ENCODE peak calls at places on chromosomes 12 and 14, in ten cellular contexts. One of them, this sample, is unnamed.

GRCh38 chr12:104547239-104547638 is 90.5 kb downstream of the CHST11 start:
- DNase-seq in fibroblast of the aortic adventitia: no peak
- DNase-seq in lower leg skin: no peak
- DNase-seq in activated B cell treated with CpG ODN at 0.5 μM for 24 hours: no peak
- DNase-seq in WTC11: no peak
- DNase-seq in psoas muscle: no peak
- DNase-seq in OCI-LY7: no peak
- DNase-seq in NB4: no peak
- DNase-seq in suprapubic skin: no peak
- DNase-seq in AG10803: no peak
- DNase-seq in this sample: no peak

GRCh38 chr12:89829434-89829975 is 120.9 kb upstream of the ATP2B1 start:
- DNase-seq in fibroblast of the aortic adventitia: peak
- DNase-seq in lower leg skin: no peak
- DNase-seq in activated B cell treated with CpG ODN at 0.5 μM for 24 hours: no peak
- DNase-seq in WTC11: no peak
- DNase-seq in psoas muscle: no peak
- DNase-seq in OCI-LY7: no peak
- DNase-seq in NB4: no peak
- DNase-seq in suprapubic skin: no peak
- DNase-seq in AG10803: peak
- DNase-seq in this sample: no peak

GRCh38 chr14:23141706-23142467 is 22.8 kb upstream of the CEBPE start:
- DNase-seq in fibroblast of the aortic adventitia: peak
- DNase-seq in lower leg skin: peak
- DNase-seq in activated B cell treated with CpG ODN at 0.5 μM for 24 hours: no peak
- DNase-seq in WTC11: no peak
- DNase-seq in psoas muscle: peak
- DNase-seq in OCI-LY7: no peak
- DNase-seq in NB4: no peak
- DNase-seq in suprapubic skin: no peak
- DNase-seq in AG10803: peak
- DNase-seq in this sample: no peak

GRCh38 chr14:23425169-23425568 is 10.3 kb downstream of the MYH7 start:
- DNase-seq in fibroblast of the aortic adventitia: no peak
- DNase-seq in lower leg skin: no peak
- DNase-seq in activated B cell treated with CpG ODN at 0.5 μM for 24 hours: no peak
- DNase-seq in WTC11: no peak
- DNase-seq in psoas muscle: no peak
- DNase-seq in OCI-LY7: no peak
- DNase-seq in NB4: no peak
- DNase-seq in suprapubic skin: no peak
- DNase-seq in AG10803: no peak
- DNase-seq in this sample: no peak

GRCh38 chr14:68627868-68628604 is 164.8 kb downstream of the ZFP36L1 start:
- DNase-seq in fibroblast of the aortic adventitia: no peak
- DNase-seq in lower leg skin: peak
- DNase-seq in activated B cell treated with CpG ODN at 0.5 μM for 24 hours: peak
- DNase-seq in WTC11: peak
- DNase-seq in psoas muscle: no peak
- DNase-seq in OCI-LY7: no peak
- DNase-seq in NB4: no peak
- DNase-seq in suprapubic skin: no peak
- DNase-seq in AG10803: no peak
- DNase-seq in this sample: peak

GRCh38 chr12:112368856-112369255 is 13.4 kb downstream of the HECTD4 start:
- DNase-seq in fibroblast of the aortic adventitia: no peak
- DNase-seq in lower leg skin: no peak
- DNase-seq in activated B cell treated with CpG ODN at 0.5 μM for 24 hours: no peak
- DNase-seq in WTC11: no peak
- DNase-seq in psoas muscle: no peak
- DNase-seq in OCI-LY7: no peak
- DNase-seq in NB4: no peak
- DNase-seq in suprapubic skin: no peak
- DNase-seq in AG10803: no peak
- DNase-seq in this sample: no peak

GRCh38 chr12:5497329-5498058 is 65.6 kb downstream of the NTF3 start:
- DNase-seq in fibroblast of the aortic adventitia: no peak
- DNase-seq in lower leg skin: peak
- DNase-seq in activated B cell treated with CpG ODN at 0.5 μM for 24 hours: no peak
- DNase-seq in WTC11: no peak
- DNase-seq in psoas muscle: no peak
- DNase-seq in OCI-LY7: no peak
- DNase-seq in NB4: no peak
- DNase-seq in suprapubic skin: no peak
- DNase-seq in AG10803: peak
- DNase-seq in this sample: no peak

GRCh38 chr12:4535871-4536270 is 2.8 kb upstream of the RAD51AP1 start:
- DNase-seq in fibroblast of the aortic adventitia: no peak
- DNase-seq in lower leg skin: no peak
- DNase-seq in activated B cell treated with CpG ODN at 0.5 μM for 24 hours: no peak
- DNase-seq in WTC11: no peak
- DNase-seq in psoas muscle: no peak
- DNase-seq in OCI-LY7: peak
- DNase-seq in NB4: no peak
- DNase-seq in suprapubic skin: no peak
- DNase-seq in AG10803: no peak
- DNase-seq in this sample: no peak

GRCh38 chr14:74649167-74649566 is 37.1 kb upstream of the LTBP2 start:
- DNase-seq in fibroblast of the aortic adventitia: no peak
- DNase-seq in lower leg skin: peak
- DNase-seq in activated B cell treated with CpG ODN at 0.5 μM for 24 hours: no peak
- DNase-seq in WTC11: peak
- DNase-seq in psoas muscle: no peak
- DNase-seq in OCI-LY7: no peak
- DNase-seq in NB4: no peak
- DNase-seq in suprapubic skin: no peak
- DNase-seq in AG10803: no peak
- DNase-seq in this sample: no peak

GRCh38 chr14:94093418-94093817 is 12.3 kb downstream of the IFI27L1 start:
- DNase-seq in fibroblast of the aortic adventitia: no peak
- DNase-seq in lower leg skin: no peak
- DNase-seq in activated B cell treated with CpG ODN at 0.5 μM for 24 hours: no peak
- DNase-seq in WTC11: no peak
- DNase-seq in psoas muscle: no peak
- DNase-seq in OCI-LY7: no peak
- DNase-seq in NB4: no peak
- DNase-seq in suprapubic skin: no peak
- DNase-seq in AG10803: no peak
- DNase-seq in this sample: no peak

DNA sequence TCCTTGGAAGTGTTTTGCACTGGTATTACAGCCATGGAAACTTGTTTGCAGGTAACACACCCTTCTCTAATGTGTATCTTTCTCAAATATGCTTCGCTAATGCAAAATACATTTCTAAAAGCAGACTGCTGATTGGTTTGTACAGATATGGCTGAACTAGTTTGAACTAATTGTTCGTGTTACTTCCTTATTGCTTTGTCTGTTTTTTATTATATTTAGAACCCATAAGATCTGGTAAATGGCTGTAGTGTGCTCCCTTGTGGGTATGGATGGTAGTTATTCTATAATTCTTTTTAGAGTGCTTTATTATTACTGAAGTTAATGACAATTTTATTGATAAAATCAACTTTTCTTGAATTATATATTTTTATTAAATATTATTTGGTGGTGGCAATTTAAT is 53.0 kb downstream of the ATF7IP start:
- DNase-seq in fibroblast of the aortic adventitia: peak
- DNase-seq in lower leg skin: no peak
- DNase-seq in activated B cell treated with CpG ODN at 0.5 μM for 24 hours: no peak
- DNase-seq in WTC11: no peak
- DNase-seq in psoas muscle: no peak
- DNase-seq in OCI-LY7: no peak
- DNase-seq in NB4: no peak
- DNase-seq in suprapubic skin: no peak
- DNase-seq in AG10803: peak
- DNase-seq in this sample: no peak
- TF ChIP-seq CTCF in fibroblast of the aortic adventitia: peak
- TF ChIP-seq CTCF in lower leg skin: no peak
- TF ChIP-seq CTCF in activated B cell treated with CpG ODN at 0.5 μM for 24 hours: no peak
- TF ChIP-seq CTCF in WTC11: no peak
- TF ChIP-seq CTCF in psoas muscle: peak
- TF ChIP-seq CTCF in OCI-LY7: peak
- TF ChIP-seq CTCF in NB4: no peak
- TF ChIP-seq CTCF in suprapubic skin: peak
- TF ChIP-seq CTCF in AG10803: peak
- TF ChIP-seq CTCF in this sample: peak

GRCh38 chr12:7217475-7218069 is 28.1 kb downstream of the PEX5 start:
- DNase-seq in fibroblast of the aortic adventitia: no peak
- DNase-seq in lower leg skin: no peak
- DNase-seq in activated B cell treated with CpG ODN at 0.5 μM for 24 hours: no peak
- DNase-seq in WTC11: no peak
- DNase-seq in psoas muscle: no peak
- DNase-seq in OCI-LY7: no peak
- DNase-seq in NB4: no peak
- DNase-seq in suprapubic skin: no peak
- DNase-seq in AG10803: no peak
- DNase-seq in this sample: no peak

GRCh38 chr12:7210642-7211151 is 21.2 kb downstream of the PEX5 start:
- DNase-seq in fibroblast of the aortic adventitia: no peak
- DNase-seq in lower leg skin: no peak
- DNase-seq in activated B cell treated with CpG ODN at 0.5 μM for 24 hours: no peak
- DNase-seq in WTC11: no peak
- DNase-seq in psoas muscle: no peak
- DNase-seq in OCI-LY7: no peak
- DNase-seq in NB4: no peak
- DNase-seq in suprapubic skin: no peak
- DNase-seq in AG10803: no peak
- DNase-seq in this sample: no peak

GRCh38 chr12:7207866-7208612 is 18.6 kb downstream of the PEX5 start:
- DNase-seq in fibroblast of the aortic adventitia: no peak
- DNase-seq in lower leg skin: no peak
- DNase-seq in activated B cell treated with CpG ODN at 0.5 μM for 24 hours: no peak
- DNase-seq in WTC11: no peak
- DNase-seq in psoas muscle: no peak
- DNase-seq in OCI-LY7: no peak
- DNase-seq in NB4: no peak
- DNase-seq in suprapubic skin: no peak
- DNase-seq in AG10803: no peak
- DNase-seq in this sample: no peak

GRCh38 chr12:7209958-7210357 is 20.5 kb downstream of the PEX5 start:
- DNase-seq in fibroblast of the aortic adventitia: no peak
- DNase-seq in lower leg skin: no peak
- DNase-seq in activated B cell treated with CpG ODN at 0.5 μM for 24 hours: no peak
- DNase-seq in WTC11: no peak
- DNase-seq in psoas muscle: no peak
- DNase-seq in OCI-LY7: no peak
- DNase-seq in NB4: no peak
- DNase-seq in suprapubic skin: no peak
- DNase-seq in AG10803: no peak
- DNase-seq in this sample: no peak

DNA sequence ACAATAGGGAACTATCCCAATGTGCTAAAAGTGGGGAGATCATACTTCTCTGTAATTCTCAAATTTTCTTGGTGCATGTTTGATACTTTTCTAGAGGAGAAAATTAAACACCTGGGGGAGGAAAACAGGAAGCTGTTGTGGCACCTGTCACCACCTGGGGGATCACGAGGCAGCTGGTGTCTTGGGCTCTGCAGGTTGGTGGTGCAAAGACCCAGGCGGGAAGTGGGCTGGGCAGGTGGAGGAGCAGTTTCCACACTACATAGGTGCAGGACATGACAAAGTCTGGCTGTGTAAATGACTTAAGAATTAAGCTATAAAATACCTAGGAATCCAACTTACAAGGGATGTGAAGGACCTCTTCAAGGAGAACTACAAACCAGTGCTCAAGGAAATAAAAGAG is 23.2 kb downstream of the PEX5 start:
- DNase-seq in fibroblast of the aortic adventitia: no peak
- DNase-seq in lower leg skin: no peak
- DNase-seq in activated B cell treated with CpG ODN at 0.5 μM for 24 hours: no peak
- DNase-seq in WTC11: no peak
- DNase-seq in psoas muscle: no peak
- DNase-seq in OCI-LY7: peak
- DNase-seq in NB4: no peak
- DNase-seq in suprapubic skin: no peak
- DNase-seq in AG10803: no peak
- DNase-seq in this sample: no peak
- TF ChIP-seq CTCF in fibroblast of the aortic adventitia: no peak
- TF ChIP-seq CTCF in lower leg skin: no peak
- TF ChIP-seq CTCF in activated B cell treated with CpG ODN at 0.5 μM for 24 hours: no peak
- TF ChIP-seq CTCF in WTC11: no peak
- TF ChIP-seq CTCF in psoas muscle: no peak
- TF ChIP-seq CTCF in OCI-LY7: no peak
- TF ChIP-seq CTCF in NB4: no peak
- TF ChIP-seq CTCF in suprapubic skin: no peak
- TF ChIP-seq CTCF in AG10803: no peak
- TF ChIP-seq CTCF in this sample: no peak

GRCh38 chr12:93802293-93802692 is 125.1 kb downstream of the CRADD start:
- DNase-seq in fibroblast of the aortic adventitia: no peak
- DNase-seq in lower leg skin: no peak
- DNase-seq in activated B cell treated with CpG ODN at 0.5 μM for 24 hours: no peak
- DNase-seq in WTC11: no peak
- DNase-seq in psoas muscle: no peak
- DNase-seq in OCI-LY7: no peak
- DNase-seq in NB4: no peak
- DNase-seq in suprapubic skin: no peak
- DNase-seq in AG10803: no peak
- DNase-seq in this sample: no peak

GRCh38 chr12:93805736-93806141 is 128.6 kb downstream of the CRADD start:
- DNase-seq in fibroblast of the aortic adventitia: no peak
- DNase-seq in lower leg skin: no peak
- DNase-seq in activated B cell treated with CpG ODN at 0.5 μM for 24 hours: no peak
- DNase-seq in WTC11: no peak
- DNase-seq in psoas muscle: no peak
- DNase-seq in OCI-LY7: no peak
- DNase-seq in NB4: no peak
- DNase-seq in suprapubic skin: no peak
- DNase-seq in AG10803: no peak
- DNase-seq in this sample: no peak

GRCh38 chr12:93802698-93803097 is 125.5 kb downstream of the CRADD start:
- DNase-seq in fibroblast of the aortic adventitia: peak
- DNase-seq in lower leg skin: no peak
- DNase-seq in activated B cell treated with CpG ODN at 0.5 μM for 24 hours: no peak
- DNase-seq in WTC11: no peak
- DNase-seq in psoas muscle: no peak
- DNase-seq in OCI-LY7: no peak
- DNase-seq in NB4: no peak
- DNase-seq in suprapubic skin: no peak
- DNase-seq in AG10803: peak
- DNase-seq in this sample: no peak

GRCh38 chr12:93804392-93805179 is 127.4 kb downstream of the CRADD start:
- DNase-seq in fibroblast of the aortic adventitia: no peak
- DNase-seq in lower leg skin: no peak
- DNase-seq in activated B cell treated with CpG ODN at 0.5 μM for 24 hours: no peak
- DNase-seq in WTC11: no peak
- DNase-seq in psoas muscle: no peak
- DNase-seq in OCI-LY7: no peak
- DNase-seq in NB4: no peak
- DNase-seq in suprapubic skin: no peak
- DNase-seq in AG10803: peak
- DNase-seq in this sample: no peak

GRCh38 chr12:93803408-93803807 is 126.2 kb downstream of the CRADD start:
- DNase-seq in fibroblast of the aortic adventitia: peak
- DNase-seq in lower leg skin: no peak
- DNase-seq in activated B cell treated with CpG ODN at 0.5 μM for 24 hours: no peak
- DNase-seq in WTC11: no peak
- DNase-seq in psoas muscle: no peak
- DNase-seq in OCI-LY7: no peak
- DNase-seq in NB4: no peak
- DNase-seq in suprapubic skin: no peak
- DNase-seq in AG10803: peak
- DNase-seq in this sample: no peak
- TF ChIP-seq CTCF in fibroblast of the aortic adventitia: no peak
- TF ChIP-seq CTCF in lower leg skin: no peak
- TF ChIP-seq CTCF in activated B cell treated with CpG ODN at 0.5 μM for 24 hours: no peak
- TF ChIP-seq CTCF in WTC11: no peak
- TF ChIP-seq CTCF in psoas muscle: no peak
- TF ChIP-seq CTCF in OCI-LY7: no peak
- TF ChIP-seq CTCF in NB4: no peak
- TF ChIP-seq CTCF in suprapubic skin: no peak
- TF ChIP-seq CTCF in AG10803: no peak
- TF ChIP-seq CTCF in this sample: no peak

GRCh38 chr12:45215419-45216296 is at the start of gene ANO6:
- DNase-seq in fibroblast of the aortic adventitia: peak
- DNase-seq in lower leg skin: peak
- DNase-seq in activated B cell treated with CpG ODN at 0.5 μM for 24 hours: peak
- DNase-seq in WTC11: peak
- DNase-seq in psoas muscle: peak
- DNase-seq in OCI-LY7: peak
- DNase-seq in NB4: peak
- DNase-seq in suprapubic skin: peak
- DNase-seq in AG10803: peak
- DNase-seq in this sample: peak
- TF ChIP-seq CTCF in fibroblast of the aortic adventitia: peak
- TF ChIP-seq CTCF in lower leg skin: peak
- TF ChIP-seq CTCF in activated B cell treated with CpG ODN at 0.5 μM for 24 hours: no peak
- TF ChIP-seq CTCF in WTC11: no peak
- TF ChIP-seq CTCF in psoas muscle: no peak
- TF ChIP-seq CTCF in OCI-LY7: peak
- TF ChIP-seq CTCF in NB4: peak
- TF ChIP-seq CTCF in suprapubic skin: no peak
- TF ChIP-seq CTCF in AG10803: peak
- TF ChIP-seq CTCF in this sample: no peak

This sample was measured in Calu3.